ENCODE peak calls at places on chromosomes 16 and 17, in six cellular contexts. One of them, this sample, is unnamed.

GRCh38 chr17:34401165-34401564 is 38.1 kb upstream of the CCL1 start:
- DNase-seq in choroid plexus epithelial cell: no peak
- DNase-seq in AG10803: no peak
- DNase-seq in brain microvascular endothelial cell: no peak
- DNase-seq in fibroblast of lung: no peak
- DNase-seq in mammary epithelial cell: peak
- DNase-seq in this sample: no peak

GRCh38 chr16:59697746-59698145 is 963.6 kb upstream of the GOT2 start:
- DNase-seq in choroid plexus epithelial cell: peak
- DNase-seq in AG10803: no peak
- DNase-seq in brain microvascular endothelial cell: peak
- DNase-seq in fibroblast of lung: peak
- DNase-seq in mammary epithelial cell: no peak
- DNase-seq in this sample: no peak

GRCh38 chr17:49210158-49211029 is at the start of the genes ABI3 and GNGT2:
- DNase-seq in choroid plexus epithelial cell: peak
- DNase-seq in AG10803: no peak
- DNase-seq in brain microvascular endothelial cell: peak
- DNase-seq in fibroblast of lung: peak
- DNase-seq in mammary epithelial cell: no peak
- DNase-seq in this sample: peak

GRCh38 chr17:55295411-55296170 is 30.8 kb downstream of the HLF start:
- DNase-seq in choroid plexus epithelial cell: peak
- DNase-seq in AG10803: peak
- DNase-seq in brain microvascular endothelial cell: peak
- DNase-seq in fibroblast of lung: peak
- DNase-seq in mammary epithelial cell: peak
- DNase-seq in this sample: peak

GRCh38 chr17:48517478-48517877 is 13.3 kb downstream of the HOXB1 start:
- DNase-seq in choroid plexus epithelial cell: no peak
- DNase-seq in AG10803: no peak
- DNase-seq in brain microvascular endothelial cell: no peak
- DNase-seq in fibroblast of lung: no peak
- DNase-seq in mammary epithelial cell: no peak
- DNase-seq in this sample: no peak

GRCh38 chr17:1362065-1362848 is 37.8 kb downstream of the YWHAE start:
- DNase-seq in choroid plexus epithelial cell: no peak
- DNase-seq in AG10803: no peak
- DNase-seq in brain microvascular endothelial cell: no peak
- DNase-seq in fibroblast of lung: peak
- DNase-seq in mammary epithelial cell: no peak
- DNase-seq in this sample: peak

GRCh38 chr16:89360760-89361435 is 129.5 kb downstream of the ANKRD11 start:
- DNase-seq in choroid plexus epithelial cell: peak
- DNase-seq in AG10803: no peak
- DNase-seq in brain microvascular endothelial cell: no peak
- DNase-seq in fibroblast of lung: no peak
- DNase-seq in mammary epithelial cell: no peak
- DNase-seq in this sample: no peak

GRCh38 chr17:44004077-44004760 is at the start of gene NAGS:
- DNase-seq in choroid plexus epithelial cell: no peak
- DNase-seq in AG10803: no peak
- DNase-seq in brain microvascular endothelial cell: no peak
- DNase-seq in fibroblast of lung: no peak
- DNase-seq in mammary epithelial cell: no peak
- DNase-seq in this sample: no peak

GRCh38 chr17:19269102-19269501 is 31.9 kb downstream of the EPN2 start:
- DNase-seq in choroid plexus epithelial cell: no peak
- DNase-seq in AG10803: no peak
- DNase-seq in brain microvascular endothelial cell: no peak
- DNase-seq in fibroblast of lung: no peak
- DNase-seq in mammary epithelial cell: no peak
- DNase-seq in this sample: no peak

GRCh38 chr16:57265850-57266530 is 18.5 kb downstream of the PLLP start:
- DNase-seq in choroid plexus epithelial cell: no peak
- DNase-seq in AG10803: peak
- DNase-seq in brain microvascular endothelial cell: no peak
- DNase-seq in fibroblast of lung: peak
- DNase-seq in mammary epithelial cell: peak
- DNase-seq in this sample: peak
- H3K4me3 ChIP-seq in choroid plexus epithelial cell: no peak
- H3K4me3 ChIP-seq in AG10803: no peak
- H3K4me3 ChIP-seq in brain microvascular endothelial cell: no peak
- H3K4me3 ChIP-seq in fibroblast of lung: no peak
- H3K4me3 ChIP-seq in mammary epithelial cell: no peak
- H3K4me3 ChIP-seq in this sample: no peak

DNA sequence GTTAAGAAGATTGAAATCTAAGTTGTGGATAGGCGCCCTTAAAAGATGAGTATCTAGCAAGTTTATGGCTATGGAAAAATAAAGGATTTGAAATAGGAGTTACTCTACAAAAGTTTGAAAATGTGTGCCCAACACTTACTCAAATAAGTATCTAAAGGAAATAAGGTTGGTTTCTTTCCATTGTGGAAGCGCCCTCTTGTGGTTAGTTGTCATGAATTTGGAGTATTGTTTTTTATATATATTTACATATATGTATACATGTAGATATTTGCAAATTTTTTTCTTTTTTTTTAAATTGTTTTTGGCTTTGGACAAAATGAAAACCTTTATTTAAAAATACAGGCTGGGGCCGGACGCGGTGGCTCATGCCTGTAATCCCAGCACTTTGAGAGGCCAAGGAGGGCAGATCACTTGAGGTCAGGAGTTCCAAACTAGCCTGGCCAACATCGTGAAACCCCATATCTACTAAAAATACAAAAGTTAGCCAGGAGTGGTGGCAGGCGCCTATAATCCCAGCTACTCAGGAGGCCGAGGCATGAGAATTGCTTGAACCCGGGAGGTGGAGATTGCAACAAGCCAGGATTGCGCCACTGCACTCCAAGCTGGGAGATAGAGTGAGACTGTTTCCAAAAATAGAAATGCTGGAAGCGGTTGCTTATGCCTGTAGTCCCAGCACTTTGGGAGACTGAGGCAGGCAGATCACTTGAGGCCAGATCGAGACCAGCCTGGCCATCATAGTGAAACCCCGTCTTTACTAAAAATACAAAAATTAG is 24.0 kb upstream of the VPS4A start:
- DNase-seq in choroid plexus epithelial cell: peak
- DNase-seq in AG10803: peak
- DNase-seq in brain microvascular endothelial cell: peak
- DNase-seq in fibroblast of lung: peak
- DNase-seq in mammary epithelial cell: peak
- DNase-seq in this sample: peak
- TF ChIP-seq CTCF in choroid plexus epithelial cell: peak
- TF ChIP-seq CTCF in AG10803: peak
- TF ChIP-seq CTCF in brain microvascular endothelial cell: no peak
- TF ChIP-seq CTCF in fibroblast of lung: peak
- TF ChIP-seq CTCF in mammary epithelial cell: peak
- TF ChIP-seq CTCF in this sample: peak

DNA sequence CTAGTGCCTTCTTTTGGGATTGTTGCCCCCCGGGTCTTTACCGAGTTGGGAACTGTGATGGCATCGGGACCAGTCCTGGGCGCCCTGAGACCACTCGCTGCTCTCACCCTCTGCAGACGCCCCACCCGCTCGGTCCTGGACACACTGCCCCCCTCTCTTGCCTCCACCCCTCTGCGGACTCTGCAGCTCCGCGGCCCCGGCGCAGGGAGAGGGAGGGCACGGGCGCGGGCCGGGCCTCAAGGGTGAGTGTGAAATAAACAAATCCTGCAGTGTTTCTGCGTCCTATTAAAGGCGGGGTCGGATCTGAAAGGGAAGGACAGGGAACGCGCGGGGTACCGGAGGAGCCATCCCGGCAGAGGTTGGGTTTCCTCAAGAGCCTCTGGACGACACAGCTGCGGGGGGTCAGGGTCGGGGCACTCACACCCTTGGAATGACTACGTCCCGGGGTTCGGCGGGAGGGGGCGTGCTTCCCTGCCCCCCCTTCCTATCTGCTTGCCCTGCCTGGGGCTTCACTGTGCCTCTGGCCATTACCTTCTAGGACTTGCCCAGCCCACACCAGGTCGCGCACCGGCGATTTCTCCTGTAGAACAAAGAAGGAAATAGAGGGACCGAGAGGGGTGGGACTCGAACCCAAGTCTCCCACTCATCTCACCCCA is 514 bp upstream of the HSF4 start:
- DNase-seq in choroid plexus epithelial cell: no peak
- DNase-seq in AG10803: no peak
- DNase-seq in brain microvascular endothelial cell: no peak
- DNase-seq in fibroblast of lung: no peak
- DNase-seq in mammary epithelial cell: no peak
- DNase-seq in this sample: no peak
- H3K4me3 ChIP-seq in choroid plexus epithelial cell: peak
- H3K4me3 ChIP-seq in AG10803: no peak
- H3K4me3 ChIP-seq in brain microvascular endothelial cell: no peak
- H3K4me3 ChIP-seq in fibroblast of lung: peak
- H3K4me3 ChIP-seq in mammary epithelial cell: no peak
- H3K4me3 ChIP-seq in this sample: peak

DNA sequence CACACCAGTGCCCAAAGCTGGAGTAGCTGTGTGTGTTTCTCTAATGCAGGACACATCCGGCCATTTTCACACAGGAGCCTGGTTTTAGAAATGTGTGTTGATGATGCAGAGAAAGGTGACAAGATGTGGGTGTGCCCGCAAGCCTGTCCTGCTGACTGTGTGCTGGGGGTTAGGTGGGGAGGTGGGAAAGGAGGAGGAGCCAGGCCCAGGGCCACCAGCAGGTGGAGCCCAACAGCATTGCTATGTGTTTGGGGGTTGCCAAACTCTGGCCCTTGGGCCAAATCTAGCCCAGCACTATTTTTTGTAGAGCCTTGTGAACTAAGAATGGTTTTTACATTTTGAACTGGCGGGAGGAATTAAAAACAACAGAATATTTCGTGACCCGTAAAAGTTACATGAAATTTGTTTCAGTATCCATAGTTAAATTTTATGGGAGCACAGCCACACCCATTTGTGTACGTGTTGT is 61.7 kb upstream of the LGALS9 start:
- DNase-seq in choroid plexus epithelial cell: no peak
- DNase-seq in AG10803: no peak
- DNase-seq in brain microvascular endothelial cell: no peak
- DNase-seq in fibroblast of lung: no peak
- DNase-seq in mammary epithelial cell: no peak
- DNase-seq in this sample: peak
- TF ChIP-seq CTCF in choroid plexus epithelial cell: peak
- TF ChIP-seq CTCF in AG10803: peak
- TF ChIP-seq CTCF in brain microvascular endothelial cell: peak
- TF ChIP-seq CTCF in fibroblast of lung: peak
- TF ChIP-seq CTCF in mammary epithelial cell: peak
- TF ChIP-seq CTCF in this sample: peak

GRCh38 chr17:82384730-82385429 is 13.3 kb downstream of the UTS2R start:
- DNase-seq in choroid plexus epithelial cell: no peak
- DNase-seq in AG10803: peak
- DNase-seq in brain microvascular endothelial cell: peak
- DNase-seq in fibroblast of lung: peak
- DNase-seq in mammary epithelial cell: peak
- DNase-seq in this sample: peak
- H3K4me3 ChIP-seq in choroid plexus epithelial cell: no peak
- H3K4me3 ChIP-seq in AG10803: no peak
- H3K4me3 ChIP-seq in brain microvascular endothelial cell: no peak
- H3K4me3 ChIP-seq in fibroblast of lung: no peak
- H3K4me3 ChIP-seq in mammary epithelial cell: no peak
- H3K4me3 ChIP-seq in this sample: no peak

DNA sequence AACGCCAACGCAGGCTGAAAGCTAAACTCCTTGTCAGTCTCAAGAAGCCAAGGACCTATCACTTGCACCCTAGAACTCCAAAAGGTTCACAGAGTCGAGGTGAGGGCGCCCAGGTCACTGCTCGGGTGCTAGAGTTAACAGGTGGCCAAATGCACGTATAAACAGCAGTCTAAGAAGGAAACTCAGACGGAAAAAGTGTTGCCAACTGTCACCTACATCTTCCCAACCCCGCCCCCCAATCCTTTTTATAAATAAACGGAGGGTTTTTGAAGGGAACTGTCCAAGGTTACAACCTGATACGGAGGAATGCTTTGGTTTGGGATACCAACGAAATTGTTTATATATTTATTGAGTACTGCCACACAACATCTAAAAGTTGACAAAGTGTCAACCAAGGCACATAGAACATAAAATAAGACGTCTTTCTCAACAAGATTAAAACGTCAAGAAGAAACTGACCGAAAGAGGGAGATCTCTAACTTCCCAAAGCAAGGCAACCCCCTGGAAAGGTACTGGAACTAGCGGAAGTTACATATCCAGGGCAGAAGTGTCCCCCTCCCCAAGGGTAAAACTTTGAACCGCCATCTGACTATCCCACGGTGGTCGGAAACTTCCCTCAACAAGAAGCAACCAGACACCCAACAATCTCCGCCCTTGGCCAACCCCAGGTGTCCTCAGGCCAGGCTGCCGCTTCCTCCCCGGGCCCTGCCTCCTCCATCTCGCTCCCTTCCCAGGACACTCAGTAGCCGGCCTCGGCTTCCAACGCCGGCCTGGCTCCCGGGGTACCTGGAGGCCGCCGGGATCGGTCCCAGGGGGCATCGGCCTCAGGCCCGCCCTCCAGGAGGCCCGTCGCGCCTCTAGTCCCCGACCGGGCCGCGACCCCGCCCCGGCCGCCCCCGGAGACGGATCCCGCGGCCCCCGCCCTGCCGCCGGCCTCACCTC is 982 bp downstream of the SPAG9 start:
- DNase-seq in choroid plexus epithelial cell: peak
- DNase-seq in AG10803: peak
- DNase-seq in brain microvascular endothelial cell: peak
- DNase-seq in fibroblast of lung: peak
- DNase-seq in mammary epithelial cell: peak
- DNase-seq in this sample: peak
- TF ChIP-seq CTCF in choroid plexus epithelial cell: peak
- TF ChIP-seq CTCF in AG10803: peak
- TF ChIP-seq CTCF in brain microvascular endothelial cell: peak
- TF ChIP-seq CTCF in fibroblast of lung: peak
- TF ChIP-seq CTCF in mammary epithelial cell: peak
- TF ChIP-seq CTCF in this sample: peak

DNA sequence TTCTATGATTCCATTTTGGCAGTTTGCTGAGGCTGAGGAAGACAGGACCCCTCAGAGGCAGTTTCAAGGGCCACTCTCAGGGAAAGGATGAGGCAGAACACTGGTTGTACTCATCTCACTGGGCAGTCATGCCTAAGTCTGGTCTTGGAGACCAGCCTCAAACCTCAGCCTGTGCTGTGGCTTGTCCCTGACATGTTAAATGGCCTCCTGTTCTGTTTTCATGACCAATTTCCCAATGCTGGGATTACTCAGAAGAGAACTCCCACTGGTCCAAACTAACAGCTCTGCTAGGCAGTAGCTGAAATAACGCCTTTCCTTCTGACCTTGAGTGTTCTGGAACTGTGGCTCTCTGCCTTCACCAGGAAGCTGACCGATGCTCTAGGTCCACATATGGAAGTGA is 8.4 kb upstream of the SPDYE4 start:
- DNase-seq in choroid plexus epithelial cell: no peak
- DNase-seq in AG10803: peak
- DNase-seq in brain microvascular endothelial cell: no peak
- DNase-seq in fibroblast of lung: no peak
- DNase-seq in mammary epithelial cell: peak
- DNase-seq in this sample: no peak
- H3K4me3 ChIP-seq in choroid plexus epithelial cell: no peak
- H3K4me3 ChIP-seq in AG10803: no peak
- H3K4me3 ChIP-seq in brain microvascular endothelial cell: no peak
- H3K4me3 ChIP-seq in fibroblast of lung: no peak
- H3K4me3 ChIP-seq in mammary epithelial cell: no peak
- H3K4me3 ChIP-seq in this sample: no peak

GRCh38 chr17:53186004-53186403 is 636.7 kb upstream of the KIF2B start:
- DNase-seq in choroid plexus epithelial cell: no peak
- DNase-seq in AG10803: no peak
- DNase-seq in brain microvascular endothelial cell: no peak
- DNase-seq in fibroblast of lung: no peak
- DNase-seq in mammary epithelial cell: no peak
- DNase-seq in this sample: no peak
- TF ChIP-seq CTCF in choroid plexus epithelial cell: no peak
- TF ChIP-seq CTCF in AG10803: no peak
- TF ChIP-seq CTCF in brain microvascular endothelial cell: no peak
- TF ChIP-seq CTCF in fibroblast of lung: no peak
- TF ChIP-seq CTCF in mammary epithelial cell: no peak
- TF ChIP-seq CTCF in this sample: no peak

This sample was measured in fibroblast of the aortic adventitia.